ENCODE peak calls at places on chromosomes 3 and 15, in seven cellular contexts. E is Panc1, M is sigmoid colon, B is breast epithelium, K is cardiac muscle cell, Z is tibial artery, O is astrocyte. H is an unnamed sample.

GRCh38 chr3:73072634-73073033 is 11.2 kb downstream of the EBLN2 start:
- DNase-seq in E (no peak), M (no peak), B (no peak), K (no peak), Z (no peak), O (no peak), H (no peak)

GRCh38 chr15:84658080-84658787 is at the start of gene NMB:
- DNase-seq in E (no peak), M (peak; percentile 89), B (peak; percentile 64), K (peak; percentile 71), Z (peak; percentile 90), O (peak; percentile 50), H (peak; percentile 60)

GRCh38 chr3:115676336-115676735 is 53.0 kb downstream of the GAP43 start:
- DNase-seq in E (no peak), M (no peak), B (no peak), K (no peak), Z (no peak), O (no peak), H (no peak)

GRCh38 chr3:101635954-101636798 is 40.8 kb downstream of the ZBTB11 start:
- DNase-seq in E (peak; percentile 22), M (no peak), B (no peak), K (peak; percentile 60), Z (peak; percentile 69), O (no peak), H (peak; percentile 36)

GRCh38 chr3:124217542-124217941 is 225.6 kb upstream of the ROPN1 start:
- DNase-seq in E (no peak), M (no peak), B (no peak), K (peak; percentile 84), Z (no peak), O (peak; percentile 56), H (peak; percentile 10)

GRCh38 chr15:88878720-88879184 is 16.6 kb downstream of the HAPLN3 start:
- DNase-seq in E (no peak), M (no peak), B (no peak), K (peak; percentile 60), Z (no peak), O (no peak), H (no peak)

GRCh38 chr3:141407043-141407442 is 38.7 kb downstream of the ZBTB38 start:
- DNase-seq in E (no peak), M (peak; percentile 93), B (peak; percentile 65), K (peak; percentile 98), Z (no peak), O (peak; percentile 93), H (peak; percentile 91)

GRCh38 chr3:111803123-111803593 is 55.9 kb upstream of the PHLDB2 start:
- DNase-seq in E (no peak), M (peak; percentile 90), B (peak; percentile 87), K (peak; percentile 98), Z (peak; percentile 92), O (peak; percentile 100), H (peak; percentile 99)

GRCh38 chr15:81752149-81752942 is 293.5 kb downstream of the MEX3B start:
- DNase-seq in E (no peak), M (peak; percentile 76), B (peak; percentile 78), K (peak; percentile 76), Z (peak; percentile 69), O (no peak), H (peak; percentile 43)

GRCh38 chr15:73832657-73833056 is 40.7 kb upstream of the TBC1D21 start:
- DNase-seq in E (no peak), M (no peak), B (no peak), K (peak; percentile 7), Z (no peak), O (no peak), H (no peak)

GRCh38 chr3:107432013-107432515 is 54.8 kb downstream of the CCDC54 start:
- DNase-seq in E (no peak), M (no peak), B (no peak), K (peak; percentile 42), Z (no peak), O (peak; percentile 16), H (no peak)

GRCh38 chr3:146221276-146221675 is 29.6 kb downstream of the PLSCR4 start:
- DNase-seq in E (no peak), M (no peak), B (no peak), K (peak; percentile 30), Z (no peak), O (peak; percentile 30), H (no peak)

GRCh38 chr15:42549782-42550392 is 1.2 kb downstream of the HAUS2 start:
- DNase-seq in E (no peak), M (no peak), B (no peak), K (peak; percentile 7), Z (no peak), O (no peak), H (no peak)
- H3K27ac ChIP-seq in E (peak overlapping the region; percentile 94), M (peak overlapping the region; percentile 97), B (no peak overlapping the region), K (no peak overlapping the region), Z (peak overlapping the region; percentile 88), O (no peak overlapping the region), H (no peak overlapping the region)

DNA sequence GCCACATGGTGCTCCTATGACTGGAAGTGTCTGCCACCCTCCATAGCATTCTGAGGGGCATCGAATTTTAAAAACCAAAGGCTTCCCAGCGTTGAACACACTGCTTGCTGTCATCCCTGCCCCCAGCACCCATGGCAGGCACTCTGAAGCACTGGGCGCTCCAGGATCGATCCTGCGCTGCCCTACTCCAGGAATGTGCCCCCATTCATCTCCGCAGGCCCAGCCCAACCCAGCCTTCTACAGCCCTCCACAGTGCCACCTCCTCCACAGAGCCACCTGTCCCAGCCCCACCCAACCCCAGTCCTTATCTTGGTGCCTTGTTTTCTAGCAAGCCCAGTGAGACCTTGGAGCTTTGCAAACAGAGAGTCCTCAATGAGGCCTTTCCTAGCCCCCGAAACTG is 52.2 kb downstream of the WNT7A start:
- DNase-seq in E (no peak), M (peak; percentile 35), B (no peak), K (no peak), Z (no peak), O (no peak), H (no peak)
- H3K4me1 ChIP-seq in E (no peaks in the 10 kb centered on the region), M (no peaks in the 10 kb centered on the region), B (no peaks in the 10 kb centered on the region), K (no peaks in the 10 kb centered on the region), Z (no peaks in the 10 kb centered on the region), O (no peaks in the 10 kb centered on the region), H (peaks cover 42% of the 10 kb centered on the region)

GRCh38 chr15:69159805-69160140 is 662 bp upstream of the GLCE start:
- DNase-seq in E (no peak), M (no peak), B (no peak), K (no peak), Z (no peak), O (no peak), H (no peak)
- TF ChIP-seq CTCF in E (no peak), M (no peak), B (no peak), K (no peak), Z (no peak), O (no peak), H (no peak)

DNA sequence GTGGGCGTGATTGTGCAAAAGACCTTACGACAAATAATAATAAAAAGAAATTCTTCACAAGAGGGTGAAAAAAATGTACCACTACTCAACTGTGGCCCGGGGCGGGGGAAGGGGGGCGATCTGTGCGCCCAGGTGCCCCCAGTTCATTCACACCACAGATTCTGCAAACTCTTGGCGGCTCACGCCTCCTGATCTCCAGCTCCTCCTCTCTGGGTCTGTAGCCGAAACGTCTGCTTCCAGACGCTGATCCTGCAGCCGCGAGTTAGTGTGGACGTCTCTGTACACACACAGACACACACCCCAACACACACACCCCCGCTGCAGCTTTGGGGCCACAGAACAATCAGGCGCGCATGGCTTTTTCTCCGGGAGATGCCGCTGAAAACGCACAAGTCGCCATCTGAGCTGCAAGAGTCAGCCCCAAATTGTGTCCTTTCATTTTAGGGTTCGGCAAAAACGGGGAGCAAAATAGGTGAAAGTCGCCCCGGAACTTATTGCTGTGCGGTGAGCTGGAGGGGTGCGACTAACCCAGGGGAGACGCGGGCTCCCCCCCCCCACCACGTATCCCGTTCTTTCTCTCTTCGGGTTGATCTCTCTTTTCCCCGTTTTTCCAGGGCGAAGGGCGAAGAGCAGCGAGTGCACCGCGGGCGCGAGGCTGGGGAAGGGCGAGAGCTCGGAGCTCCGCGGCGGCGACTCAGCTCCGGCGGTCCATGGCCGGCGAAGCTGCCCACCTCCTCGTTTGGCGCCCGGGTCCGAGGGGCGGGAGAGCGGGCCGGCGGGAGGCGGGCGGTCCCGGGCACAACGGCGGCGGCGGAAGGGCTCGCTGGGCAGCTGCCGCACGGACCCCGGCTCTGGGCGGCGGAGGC is 503 bp upstream of the WNT5A start:
- DNase-seq in E (no peak), M (peak; percentile 73), B (peak; percentile 49), K (peak; percentile 67), Z (no peak), O (peak; percentile 75), H (peak; percentile 57)
- H3K27ac ChIP-seq in E (no peak overlapping the region), M (peak overlapping the region; percentile 82), B (peak overlapping the region; percentile 84), K (peak overlapping the region; percentile 91), Z (no peak overlapping the region), O (peak overlapping the region; percentile 97), H (peak overlapping the region; percentile 12)

GRCh38 chr3:179186426-179186825 is 38.3 kb downstream of the PIK3CA start:
- DNase-seq in E (no peak), M (no peak), B (no peak), K (no peak), Z (no peak), O (peak; percentile 38), H (no peak)
- H3K4me1 ChIP-seq in E (no peaks in the 10 kb centered on the region), M (peaks cover 78% of the 10 kb centered on the region), B (peaks cover 10% of the 10 kb centered on the region), K (peaks cover 22% of the 10 kb centered on the region), Z (peaks cover 29% of the 10 kb centered on the region), O (peaks cover 3% of the 10 kb centered on the region), H (peaks cover 12% of the 10 kb centered on the region)

GRCh38 chr3:13193320-13194284 is 120.4 kb upstream of the IQSEC1 start:
- DNase-seq in E (no peak), M (peak; percentile 59), B (no peak), K (no peak), Z (no peak), O (no peak), H (no peak)
- TF ChIP-seq CTCF in E (no peak), M (no peak), B (no peak), K (no peak), Z (no peak), O (no peak), H (no peak)